ENCODE peak calls at places on chromosome 2, in four cellular contexts. One of them, this sample, is unnamed.

GRCh38 chr2:187654535-187654934 is 100.3 kb upstream of the TFPI start:
- DNase-seq in IMR-90: no peak
- DNase-seq in Peyer's patch: no peak
- DNase-seq in fibroblast of pulmonary artery: no peak
- DNase-seq in this sample: no peak

GRCh38 chr2:64212801-64213321 is 68.6 kb upstream of the PELI1 start:
- DNase-seq in IMR-90: peak
- DNase-seq in fibroblast of pulmonary artery: peak
- DNase-seq in Peyer's patch: no peak
- DNase-seq in this sample: peak

GRCh38 chr2:240183370-240184197 is 43.1 kb upstream of the OTOS start:
- DNase-seq in IMR-90: no peak
- DNase-seq in Peyer's patch: no peak
- DNase-seq in fibroblast of pulmonary artery: no peak
- DNase-seq in this sample: no peak

GRCh38 chr2:198188982-198189381 is 384.6 kb downstream of the PLCL1 start:
- DNase-seq in IMR-90: no peak
- DNase-seq in Peyer's patch: no peak
- DNase-seq in fibroblast of pulmonary artery: no peak
- DNase-seq in this sample: no peak

GRCh38 chr2:110979834-110980612 is 140.7 kb upstream of the BCL2L11 start:
- DNase-seq in Peyer's patch: no peak
- DNase-seq in IMR-90: no peak
- DNase-seq in fibroblast of pulmonary artery: no peak
- DNase-seq in this sample: no peak

GRCh38 chr2:227642691-227643090 is 23.9 kb upstream of the SCYGR5 start:
- DNase-seq in Peyer's patch: no peak
- DNase-seq in fibroblast of pulmonary artery: peak
- DNase-seq in IMR-90: no peak
- DNase-seq in this sample: no peak

GRCh38 chr2:6975988-6976387 is 58.8 kb downstream of the RNF144A start:
- DNase-seq in IMR-90: no peak
- DNase-seq in Peyer's patch: no peak
- DNase-seq in fibroblast of pulmonary artery: peak
- DNase-seq in this sample: peak

GRCh38 chr2:237727363-237727762 is 71.2 kb upstream of the RBM44 start:
- DNase-seq in Peyer's patch: no peak
- DNase-seq in IMR-90: peak
- DNase-seq in fibroblast of pulmonary artery: no peak
- DNase-seq in this sample: no peak

GRCh38 chr2:217248312-217248935 is 388.6 kb upstream of the TNP1 start:
- DNase-seq in fibroblast of pulmonary artery: peak
- DNase-seq in IMR-90: peak
- DNase-seq in Peyer's patch: no peak
- DNase-seq in this sample: peak

GRCh38 chr2:105517814-105518705 is 119.2 kb upstream of the FHL2 start:
- DNase-seq in Peyer's patch: no peak
- DNase-seq in fibroblast of pulmonary artery: peak
- DNase-seq in IMR-90: no peak
- DNase-seq in this sample: peak

GRCh38 chr2:54724560-54725342 is 1.3 kb downstream of the EML6 start:
- DNase-seq in fibroblast of pulmonary artery: no peak
- DNase-seq in IMR-90: no peak
- DNase-seq in Peyer's patch: peak
- DNase-seq in this sample: no peak

GRCh38 chr2:241507430-241508239 is 749 bp downstream of the STK25 start:
- DNase-seq in Peyer's patch: no peak
- DNase-seq in IMR-90: peak
- DNase-seq in fibroblast of pulmonary artery: peak
- DNase-seq in this sample: no peak

GRCh38 chr2:162382283-162382682 is 38.4 kb downstream of the GCA start:
- DNase-seq in IMR-90: no peak
- DNase-seq in Peyer's patch: no peak
- DNase-seq in fibroblast of pulmonary artery: peak
- DNase-seq in this sample: no peak

GRCh38 chr2:48471048-48471474 is 58.9 kb upstream of the STON1 start:
- DNase-seq in IMR-90: peak
- DNase-seq in Peyer's patch: no peak
- DNase-seq in fibroblast of pulmonary artery: peak
- DNase-seq in this sample: no peak

GRCh38 chr2:33167655-33168245 is 221.0 kb downstream of the LTBP1 start:
- DNase-seq in Peyer's patch: no peak
- DNase-seq in IMR-90: peak
- DNase-seq in fibroblast of pulmonary artery: no peak
- DNase-seq in this sample: no peak

GRCh38 chr2:70596739-70597138 is 43.1 kb upstream of the TGFA start:
- DNase-seq in Peyer's patch: no peak
- DNase-seq in IMR-90: no peak
- DNase-seq in fibroblast of pulmonary artery: no peak
- DNase-seq in this sample: peak

GRCh38 chr2:108288534-108289106 is at the start of gene SULT1C2:
- DNase-seq in Peyer's patch: no peak
- DNase-seq in fibroblast of pulmonary artery: no peak
- DNase-seq in IMR-90: peak
- DNase-seq in this sample: peak
- H3K4me3 ChIP-seq in Peyer's patch: no peak
- H3K4me3 ChIP-seq in fibroblast of pulmonary artery: no peak
- H3K4me3 ChIP-seq in IMR-90: no peak
- H3K4me3 ChIP-seq in this sample: peak

GRCh38 chr2:128473175-128474013 is 154.7 kb upstream of the HS6ST1 start:
- DNase-seq in IMR-90: peak
- DNase-seq in fibroblast of pulmonary artery: peak
- DNase-seq in Peyer's patch: no peak
- DNase-seq in this sample: no peak
- H3K4me3 ChIP-seq in IMR-90: no peak
- H3K4me3 ChIP-seq in fibroblast of pulmonary artery: peak
- H3K4me3 ChIP-seq in Peyer's patch: peak
- H3K4me3 ChIP-seq in this sample: peak

GRCh38 chr2:177243073-177243472 is 21.5 kb downstream of the NFE2L2 start:
- DNase-seq in IMR-90: no peak
- DNase-seq in Peyer's patch: no peak
- DNase-seq in fibroblast of pulmonary artery: no peak
- DNase-seq in this sample: no peak
- H3K4me3 ChIP-seq in IMR-90: no peak
- H3K4me3 ChIP-seq in Peyer's patch: no peak
- H3K4me3 ChIP-seq in fibroblast of pulmonary artery: peak
- H3K4me3 ChIP-seq in this sample: no peak

GRCh38 chr2:203636896-203637818 is 69.3 kb upstream of the CD28 start:
- DNase-seq in IMR-90: no peak
- DNase-seq in Peyer's patch: no peak
- DNase-seq in fibroblast of pulmonary artery: peak
- DNase-seq in this sample: no peak
- H3K4me3 ChIP-seq in IMR-90: no peak
- H3K4me3 ChIP-seq in Peyer's patch: no peak
- H3K4me3 ChIP-seq in fibroblast of pulmonary artery: no peak
- H3K4me3 ChIP-seq in this sample: no peak

GRCh38 chr2:165469417-165469816 is at the start of gene CSRNP3:
- DNase-seq in Peyer's patch: peak
- DNase-seq in fibroblast of pulmonary artery: peak
- DNase-seq in IMR-90: peak
- DNase-seq in this sample: peak
- H3K4me3 ChIP-seq in Peyer's patch: peak
- H3K4me3 ChIP-seq in fibroblast of pulmonary artery: peak
- H3K4me3 ChIP-seq in IMR-90: peak
- H3K4me3 ChIP-seq in this sample: peak

GRCh38 chr2:172087191-172087779 is 2.0 kb downstream of the DLX1 start:
- DNase-seq in Peyer's patch: no peak
- DNase-seq in fibroblast of pulmonary artery: no peak
- DNase-seq in IMR-90: no peak
- DNase-seq in this sample: no peak

GRCh38 chr2:172087780-172088244 is 2.5 kb downstream of the DLX1 start:
- DNase-seq in Peyer's patch: no peak
- DNase-seq in fibroblast of pulmonary artery: no peak
- DNase-seq in IMR-90: no peak
- DNase-seq in this sample: no peak

GRCh38 chr2:172084734-172085459 is 410 bp upstream of the DLX1 start:
- DNase-seq in Peyer's patch: peak
- DNase-seq in fibroblast of pulmonary artery: peak
- DNase-seq in IMR-90: peak
- DNase-seq in this sample: peak

GRCh38 chr2:172085460-172086159 is at the start of gene DLX1:
- DNase-seq in fibroblast of pulmonary artery: no peak
- DNase-seq in Peyer's patch: no peak
- DNase-seq in IMR-90: no peak
- DNase-seq in this sample: no peak

DNA sequence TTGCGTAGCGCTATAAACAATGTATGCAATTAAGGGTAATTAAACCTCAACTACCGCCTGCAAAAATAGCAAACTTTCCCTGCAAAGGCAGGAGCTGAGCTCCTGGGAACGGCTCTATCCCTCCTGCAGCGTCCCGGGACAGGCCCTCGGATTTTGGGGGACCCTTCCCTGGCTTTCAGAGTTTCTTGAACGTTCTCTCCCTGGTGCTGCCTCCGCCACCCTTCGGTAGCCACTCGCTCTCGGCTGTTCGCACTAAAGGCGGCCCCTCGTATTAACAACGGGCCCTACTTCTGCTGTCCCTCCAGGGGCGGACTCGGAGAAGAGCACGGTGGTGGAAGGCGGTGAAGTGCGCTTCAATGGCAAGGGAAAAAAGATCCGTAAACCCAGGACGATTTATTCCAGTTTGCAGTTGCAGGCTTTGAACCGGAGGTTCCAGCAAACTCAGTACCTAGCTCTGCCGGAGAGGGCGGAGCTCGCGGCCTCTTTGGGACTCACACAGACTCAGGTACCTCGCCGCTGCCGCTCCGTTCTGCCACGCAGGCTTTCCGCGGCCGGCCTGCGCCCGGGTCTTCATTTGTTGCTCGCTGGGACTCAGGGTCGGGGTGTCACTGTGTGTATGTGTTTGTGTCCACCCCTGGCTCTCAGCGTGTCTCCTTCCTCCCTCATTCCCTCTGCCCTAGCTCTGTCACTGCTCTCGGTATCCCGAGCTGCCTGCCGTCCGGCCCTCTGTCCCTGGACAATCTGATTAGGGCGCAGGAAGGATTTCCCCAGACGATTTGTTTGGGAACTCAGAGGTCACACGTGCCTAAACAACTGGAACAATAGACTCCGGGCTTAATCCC is 1.3 kb downstream of the DLX1 start:
- DNase-seq in fibroblast of pulmonary artery: no peak
- DNase-seq in Peyer's patch: peak
- DNase-seq in IMR-90: no peak
- DNase-seq in this sample: no peak
- H3K4me3 ChIP-seq in fibroblast of pulmonary artery: peak
- H3K4me3 ChIP-seq in Peyer's patch: peak
- H3K4me3 ChIP-seq in IMR-90: peak
- H3K4me3 ChIP-seq in this sample: no peak

GRCh38 chr2:109031481-109032228 is 42.6 kb upstream of the EDAR start:
- DNase-seq in fibroblast of pulmonary artery: peak
- DNase-seq in IMR-90: peak
- DNase-seq in Peyer's patch: peak
- DNase-seq in this sample: no peak
- H3K4me3 ChIP-seq in fibroblast of pulmonary artery: peak
- H3K4me3 ChIP-seq in IMR-90: peak
- H3K4me3 ChIP-seq in Peyer's patch: peak
- H3K4me3 ChIP-seq in this sample: peak

GRCh38 chr2:128314348-128315121 is 4.1 kb downstream of the HS6ST1 start:
- DNase-seq in Peyer's patch: peak
- DNase-seq in IMR-90: no peak
- DNase-seq in fibroblast of pulmonary artery: no peak
- DNase-seq in this sample: no peak

GRCh38 chr2:128316777-128317185 is 1.9 kb downstream of the HS6ST1 start:
- DNase-seq in IMR-90: no peak
- DNase-seq in Peyer's patch: peak
- DNase-seq in fibroblast of pulmonary artery: no peak
- DNase-seq in this sample: no peak

GRCh38 chr2:128315829-128316776 is 2.6 kb downstream of the HS6ST1 start:
- DNase-seq in Peyer's patch: peak
- DNase-seq in fibroblast of pulmonary artery: peak
- DNase-seq in IMR-90: peak
- DNase-seq in this sample: no peak

GRCh38 chr2:128314026-128314347 is 4.7 kb downstream of the HS6ST1 start:
- DNase-seq in IMR-90: no peak
- DNase-seq in Peyer's patch: no peak
- DNase-seq in fibroblast of pulmonary artery: no peak
- DNase-seq in this sample: no peak

DNA sequence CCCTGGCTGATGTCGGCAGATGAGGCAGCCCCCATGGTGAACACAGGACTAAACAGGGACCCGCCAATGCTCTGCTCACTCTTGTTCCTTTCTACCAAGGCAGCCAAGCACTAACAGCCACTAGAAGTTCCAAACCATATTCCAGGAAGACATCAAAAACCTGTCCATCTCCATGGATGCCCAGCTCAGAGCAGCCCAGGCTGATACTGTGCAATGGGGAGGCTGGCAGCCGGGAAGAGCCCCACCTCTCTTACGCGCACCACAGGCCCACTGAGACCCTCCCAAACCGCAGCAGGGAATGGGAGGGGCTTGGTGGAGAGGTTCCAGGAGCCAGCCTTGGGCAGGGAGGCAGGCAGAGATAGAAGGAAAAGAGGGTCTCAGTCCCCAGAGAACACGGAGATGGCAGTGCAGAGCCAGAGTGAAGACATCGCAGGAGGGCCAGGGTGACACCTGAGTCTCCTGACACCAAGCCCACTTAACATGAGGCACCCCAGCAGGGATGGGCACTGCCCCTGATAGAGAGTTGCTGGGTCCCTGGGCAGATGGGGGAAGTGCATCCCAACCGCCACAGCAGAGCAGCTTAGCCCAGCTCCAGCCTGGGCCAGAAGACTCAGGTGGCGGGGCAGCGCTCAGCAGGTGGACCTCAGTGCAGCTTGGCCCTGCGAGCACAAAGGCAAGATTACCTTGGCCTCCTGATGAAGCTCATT is 3.4 kb downstream of the HS6ST1 start:
- DNase-seq in IMR-90: no peak
- DNase-seq in fibroblast of pulmonary artery: no peak
- DNase-seq in Peyer's patch: no peak
- DNase-seq in this sample: no peak
- H3K4me3 ChIP-seq in IMR-90: peak
- H3K4me3 ChIP-seq in fibroblast of pulmonary artery: peak
- H3K4me3 ChIP-seq in Peyer's patch: peak
- H3K4me3 ChIP-seq in this sample: no peak